ENCODE peak calls at places on chromosomes 6 and 20, in four cellular contexts. X is Calu3; C is CD4-positive, alpha-beta T cell; G is nephron progenitor cell. J is an unnamed sample.

GRCh38 chr6:117483004-117483644 is 650 bp downstream of the DCBLD1 start:
- DNase-seq in X (peak), C (no peak), G (peak), J (peak)

GRCh38 chr6:7047966-7048365 is 59.8 kb upstream of the RREB1 start:
- DNase-seq in X (no peak), C (no peak), G (no peak), J (no peak)

GRCh38 chr6:36757206-36757605 is 59.6 kb downstream of the RAB44 start:
- DNase-seq in X (no peak), C (peak), G (no peak), J (no peak)

GRCh38 chr6:161663682-161664081 is 389.8 kb upstream of the AGPAT4 start:
- DNase-seq in X (no peak), C (no peak), G (no peak), J (no peak)

GRCh38 chr6:83908813-83909212 is 49.3 kb downstream of the CYB5R4 start:
- DNase-seq in X (no peak), C (no peak), G (no peak), J (no peak)

GRCh38 chr20:19661717-19662637 is 96.1 kb upstream of the RIN2 start:
- DNase-seq in X (peak), C (peak), G (peak), J (peak)

GRCh38 chr6:79469381-79470246 is 67.6 kb downstream of the LCA5 start:
- DNase-seq in X (no peak), C (no peak), G (no peak), J (no peak)

GRCh38 chr20:2002365-2002764 is 8.5 kb upstream of the PDYN start:
- DNase-seq in X (no peak), C (no peak), G (no peak), J (no peak)

GRCh38 chr6:49327005-49327404 is 136.0 kb downstream of the MMUT start:
- DNase-seq in X (no peak), C (no peak), G (no peak), J (no peak)

GRCh38 chr6:88476388-88476787 is 310.2 kb upstream of the CNR1 start:
- DNase-seq in X (no peak), C (no peak), G (no peak), J (no peak)

GRCh38 chr6:56477241-56477640 is 165.4 kb downstream of the DST start:
- DNase-seq in X (no peak), C (no peak), G (no peak), J (no peak)

GRCh38 chr6:52337633-52338290 is 24.2 kb upstream of the PAQR8 start:
- DNase-seq in X (no peak), C (no peak), G (no peak), J (no peak)

GRCh38 chr6:19538086-19538485 is 299.1 kb upstream of the ID4 start:
- DNase-seq in X (peak), C (no peak), G (no peak), J (no peak)

GRCh38 chr6:105072799-105073199 is 107.0 kb downstream of the POPDC3 start:
- DNase-seq in X (no peak), C (no peak), G (no peak), J (no peak)

GRCh38 chr6:111210074-111210729 is 122.9 kb downstream of the SLC16A10 start:
- DNase-seq in X (peak), C (no peak), G (peak), J (no peak)

GRCh38 chr6:104642871-104643270 is 216.8 kb downstream of the HACE1 start:
- DNase-seq in X (no peak), C (no peak), G (no peak), J (no peak)

GRCh38 chr20:1500496-1500895 is 9.3 kb upstream of the SIRPB2 start:
- DNase-seq in X (peak), C (no peak), G (no peak), J (no peak)

GRCh38 chr6:137423444-137424168 is 70.6 kb downstream of the OLIG3 start:
- DNase-seq in X (no peak), C (no peak), G (no peak), J (no peak)

GRCh38 chr6:30147096-30147495 is 11.2 kb downstream of the TRIM40 start:
- DNase-seq in X (no peak), C (no peak), G (no peak), J (no peak)

GRCh38 chr6:52407467-52407866 is 12.7 kb upstream of the EFHC1 start:
- DNase-seq in X (peak), C (no peak), G (peak), J (no peak)

GRCh38 chr20:43975096-43975768 is 60.6 kb downstream of the TOX2 start:
- DNase-seq in X (peak), C (no peak), G (no peak), J (no peak)

GRCh38 chr20:53381568-53382262 is 211.9 kb downstream of the ZNF217 start:
- DNase-seq in X (no peak), C (no peak), G (no peak), J (no peak)
- TF ChIP-seq CTCF in X (no peak), C (no peak), G (no peak), J (no peak)

GRCh38 chr20:62966212-62967148 is 14.0 kb downstream of the SLC17A9 start:
- DNase-seq in X (no peak), C (no peak), G (no peak), J (no peak)
- TF ChIP-seq CTCF in X (no peak), C (no peak), G (no peak), J (no peak)

GRCh38 chr6:170292111-170292777 is 1.4 kb upstream of the DLL1 start:
- DNase-seq in X (no peak), C (no peak), G (no peak), J (no peak)

GRCh38 chr6:170293881-170294755 is 3.2 kb upstream of the DLL1 start:
- DNase-seq in X (no peak), C (no peak), G (no peak), J (no peak)

GRCh38 chr6:170291271-170292110 is 613 bp upstream of the DLL1 start:
- DNase-seq in X (no peak), C (peak), G (peak), J (peak)

GRCh38 chr6:170293411-170293844 is 2.5 kb upstream of the DLL1 start:
- DNase-seq in X (no peak), C (no peak), G (no peak), J (no peak)

GRCh38 chr6:170292778-170293164 is 1.9 kb upstream of the DLL1 start:
- DNase-seq in X (no peak), C (no peak), G (no peak), J (no peak)
- TF ChIP-seq CTCF in X (no peak), C (peak), G (no peak), J (no peak)

GRCh38 chr20:46021361-46022359 is 7.4 kb upstream of the SLC12A5 start:
- DNase-seq in X (peak), C (peak), G (peak), J (peak)
- TF ChIP-seq CTCF in X (no peak), C (no peak), G (no peak), J (no peak)

GRCh38 chr6:17004269-17004668 is 97.6 kb upstream of the STMND1 start:
- DNase-seq in X (no peak), C (no peak), G (no peak), J (no peak)
- TF ChIP-seq CTCF in X (no peak), C (no peak), G (no peak), J (no peak)

DNA sequence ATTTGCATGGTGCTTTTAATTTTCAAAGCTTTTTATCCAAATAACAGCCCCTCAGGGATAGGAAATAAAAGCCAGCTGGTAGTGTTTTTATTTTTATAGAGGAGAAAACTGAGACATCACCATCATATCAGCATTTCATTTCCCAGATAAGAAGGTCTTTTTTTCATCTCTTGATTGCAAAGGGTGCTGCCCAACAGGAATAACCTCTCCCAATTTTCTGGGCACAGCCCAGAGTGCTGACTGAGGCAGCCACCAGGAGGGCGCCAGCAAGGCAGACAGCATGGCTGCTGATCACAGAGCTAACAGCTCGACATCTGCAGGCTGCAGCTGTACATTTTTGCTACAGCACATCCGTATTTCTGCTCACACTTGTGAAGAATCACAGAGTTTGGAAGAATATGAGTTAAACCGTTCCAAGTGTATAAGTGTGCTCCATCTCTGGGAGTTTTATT is 85.7 kb upstream of the C20orf144 start:
- DNase-seq in X (peak), C (no peak), G (no peak), J (no peak)
- TF ChIP-seq CTCF in X (no peak), C (no peak), G (no peak), J (no peak)

GRCh38 chr20:64040231-64041039 is 4.5 kb downstream of the C20orf204 start:
- DNase-seq in X (no peak), C (no peak), G (no peak), J (no peak)

GRCh38 chr20:64041040-64041780 is 5.2 kb downstream of the C20orf204 start:
- DNase-seq in X (no peak), C (no peak), G (no peak), J (no peak)

GRCh38 chr20:64038252-64038578 is 2.2 kb downstream of the C20orf204 start:
- DNase-seq in X (peak), C (peak), G (no peak), J (no peak)

GRCh38 chr20:64038579-64039292 is 2.8 kb downstream of the C20orf204 start:
- DNase-seq in X (peak), C (peak), G (peak), J (peak)

GRCh38 chr20:64039293-64040160 is 3.5 kb downstream of the C20orf204 start:
- DNase-seq in X (no peak), C (no peak), G (no peak), J (no peak)
- TF ChIP-seq CTCF in X (no peak), C (no peak), G (no peak), J (no peak)

DNA sequence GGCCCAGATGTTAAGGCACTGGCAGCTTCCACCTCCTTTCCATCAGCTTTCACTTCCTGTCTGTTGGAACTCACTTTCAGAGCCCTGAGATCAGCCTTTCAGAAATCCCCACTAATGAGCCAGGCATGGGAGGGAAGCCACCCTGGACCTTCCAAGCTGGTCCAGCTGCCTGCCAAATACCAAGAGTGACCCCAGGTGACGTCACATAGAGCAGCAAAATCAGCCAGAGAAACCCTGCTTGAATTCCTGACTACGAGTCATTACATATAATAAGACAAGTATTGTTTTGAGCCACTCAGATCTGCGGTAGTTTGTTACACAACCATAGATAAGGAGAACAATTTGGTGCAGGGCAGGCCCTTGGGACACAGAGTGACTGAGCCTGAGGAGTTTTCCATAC is 556.0 kb upstream of the JAG1 start:
- DNase-seq in X (peak), C (no peak), G (no peak), J (no peak)
- TF ChIP-seq CTCF in X (no peak), C (no peak), G (no peak), J (no peak)

DNA sequence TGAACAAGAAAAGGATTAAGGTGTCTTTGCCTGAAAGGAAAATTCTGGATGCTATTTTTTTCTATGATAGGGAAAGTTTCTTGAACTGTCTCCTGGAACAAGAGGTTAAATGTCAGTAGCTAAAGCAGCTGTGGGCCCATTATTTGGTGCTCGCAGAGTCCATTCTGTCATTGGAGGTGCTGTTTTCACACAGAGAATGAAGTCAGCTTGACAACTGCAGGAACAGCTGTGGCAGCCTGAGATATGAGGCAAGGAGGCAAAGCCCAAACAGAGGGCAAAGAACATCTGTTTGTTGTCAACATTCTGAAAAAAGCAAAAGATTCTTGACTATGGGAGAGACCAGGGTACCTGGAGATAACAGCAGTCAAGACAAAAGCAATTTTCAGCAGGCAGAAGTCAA is 548.2 kb downstream of the KIF16B start:
- DNase-seq in X (no peak), C (no peak), G (no peak), J (no peak)
- TF ChIP-seq CTCF in X (no peak), C (no peak), G (no peak), J (no peak)

GRCh38 chr6:41700577-41701347 is 34.6 kb downstream of the TFEB start:
- DNase-seq in X (no peak), C (no peak), G (peak), J (no peak)
- TF ChIP-seq CTCF in X (no peak), C (no peak), G (no peak), J (no peak)

J was measured in activated B cell treated with CpG ODN at 0.5 μM for 24 hours.